ENCODE peak calls at places on chromosomes 4 and X, in nine cellular contexts. T, S, H, K, G, D, E, J and R are unnamed samples.

GRCh38 chr4:155602351-155603140 is 64.1 kb upstream of the GUCY1A1 start:
- DNase-seq in T (no peak), S (no peak), H (no peak), K (no peak), G (no peak), D (no peak), E (no peak), J (no peak), R (no peak)

GRCh38 chrX:69015156-69015555 is 150.1 kb downstream of the PJA1 start:
- DNase-seq in T (no peak), S (no peak), H (no peak), K (no peak), G (no peak), D (no peak), E (no peak), J (no peak), R (no peak)

GRCh38 chrX:2823795-2824386 is 4.8 kb upstream of the GYG2 start:
- DNase-seq in T (no peak), S (no peak), H (no peak), K (no peak), G (no peak), D (no peak), E (no peak), J (no peak), R (no peak)

GRCh38 chrX:9416562-9417319 is 48.1 kb upstream of the TBL1X start:
- DNase-seq in T (no peak), S (no peak), H (no peak), K (no peak), G (no peak), D (no peak), E (no peak), J (no peak), R (no peak)

GRCh38 chr4:73257995-73258667 is 467 bp downstream of the ANKRD17 start:
- DNase-seq in T (peak), S (no peak), H (peak), K (peak), G (peak), D (no peak), E (no peak), J (no peak), R (no peak)

GRCh38 chr4:87853108-87853507 is 20.3 kb downstream of the MEPE start:
- DNase-seq in T (no peak), S (peak), H (no peak), K (peak), G (no peak), D (peak), E (no peak), J (no peak), R (peak)

GRCh38 chr4:82899339-82899738 is 1.2 kb upstream of the THAP9 start:
- DNase-seq in T (no peak), S (no peak), H (no peak), K (no peak), G (no peak), D (no peak), E (no peak), J (no peak), R (no peak)

GRCh38 chr4:55819634-55820033 is at the start of gene EXOC1L:
- DNase-seq in T (peak), S (peak), H (no peak), K (no peak), G (no peak), D (no peak), E (peak), J (no peak), R (no peak)

GRCh38 chrX:43025806-43026205 is 247.8 kb upstream of the PPP1R2C start:
- DNase-seq in T (no peak), S (no peak), H (no peak), K (no peak), G (no peak), D (no peak), E (no peak), J (no peak), R (no peak)

GRCh38 chrX:13029831-13030771 is 14.3 kb downstream of the FAM9C start:
- DNase-seq in T (no peak), S (no peak), H (no peak), K (no peak), G (no peak), D (no peak), E (no peak), J (no peak), R (no peak)

GRCh38 chr4:48645225-48645794 is 134.8 kb downstream of the FRYL start:
- DNase-seq in T (no peak), S (peak), H (no peak), K (no peak), G (no peak), D (no peak), E (no peak), J (no peak), R (no peak)

GRCh38 chrX:12984629-12985303 is 9.9 kb downstream of the TMSB4X start:
- DNase-seq in T (no peak), S (peak), H (no peak), K (peak), G (no peak), D (no peak), E (no peak), J (peak), R (no peak)

GRCh38 chr4:25401066-25401465 is 24.0 kb downstream of the ANAPC4 start:
- DNase-seq in T (no peak), S (no peak), H (no peak), K (no peak), G (no peak), D (no peak), E (peak), J (no peak), R (no peak)

GRCh38 chr4:109655396-109655795 is 47.8 kb downstream of the CASP6 start:
- DNase-seq in T (no peak), S (peak), H (no peak), K (no peak), G (no peak), D (no peak), E (no peak), J (no peak), R (no peak)

GRCh38 chrX:139126493-139126892 is 404.0 kb upstream of the F9 start:
- DNase-seq in T (peak), S (no peak), H (no peak), K (peak), G (no peak), D (no peak), E (no peak), J (no peak), R (no peak)